ENCODE peak calls at places on chromosomes 3 and 15, in four cellular contexts. R, N, H and I are unnamed samples.

GRCh38 chr15:29939404-29939803 is 117.1 kb upstream of the TJP1 start:
- DNase-seq in R (peak; percentile 47), N (no peak), H (no peak), I (no peak)

GRCh38 chr15:99438691-99439523 is 126.9 kb upstream of the MEF2A start:
- DNase-seq in R (no peak), N (no peak), H (peak; percentile 24), I (no peak)

GRCh38 chr15:44215594-44215993 is 20.5 kb upstream of the FRMD5 start:
- DNase-seq in R (peak; percentile 90), N (no peak), H (peak; percentile 61), I (no peak)

GRCh38 chr3:183449391-183449790 is 21.0 kb upstream of the MCF2L2 start:
- DNase-seq in R (peak; percentile 38), N (peak; percentile 23), H (peak; percentile 68), I (no peak)

GRCh38 chr3:187403768-187404270 is 35.6 kb downstream of the RTP4 start:
- DNase-seq in R (peak; percentile 97), N (no peak), H (peak; percentile 88), I (no peak)

GRCh38 chr3:171809513-171810277 is 588 bp downstream of the PLD1 start:
- DNase-seq in R (peak; percentile 95), N (peak; percentile 36), H (peak; percentile 85), I (no peak)

GRCh38 chr3:78632925-78633324 is 1134.9 kb downstream of the ROBO1 start:
- DNase-seq in R (no peak), N (no peak), H (no peak), I (no peak)

GRCh38 chr3:107235193-107235922 is 141.9 kb upstream of the CCDC54 start:
- DNase-seq in R (peak; percentile 5), N (no peak), H (no peak), I (no peak)

GRCh38 chr3:35537265-35537664 is 102.1 kb upstream of the ARPP21 start:
- DNase-seq in R (no peak), N (no peak), H (no peak), I (no peak)

GRCh38 chr15:88835646-88836045 is 32.4 kb downstream of the ACAN start:
- DNase-seq in R (peak; percentile 29), N (no peak), H (no peak), I (no peak)

GRCh38 chr3:139937674-139938279 is 2.8 kb downstream of the CLSTN2 start:
- DNase-seq in R (peak; percentile 34), N (peak; percentile 57), H (peak; percentile 34), I (no peak)

GRCh38 chr3:22159004-22159695 is 408.1 kb upstream of the ZNF385D start:
- DNase-seq in R (no peak), N (no peak), H (no peak), I (no peak)

GRCh38 chr3:30873667-30874066 is 20.8 kb downstream of the GADL1 start:
- DNase-seq in R (peak; percentile 1), N (no peak), H (no peak), I (no peak)

DNA sequence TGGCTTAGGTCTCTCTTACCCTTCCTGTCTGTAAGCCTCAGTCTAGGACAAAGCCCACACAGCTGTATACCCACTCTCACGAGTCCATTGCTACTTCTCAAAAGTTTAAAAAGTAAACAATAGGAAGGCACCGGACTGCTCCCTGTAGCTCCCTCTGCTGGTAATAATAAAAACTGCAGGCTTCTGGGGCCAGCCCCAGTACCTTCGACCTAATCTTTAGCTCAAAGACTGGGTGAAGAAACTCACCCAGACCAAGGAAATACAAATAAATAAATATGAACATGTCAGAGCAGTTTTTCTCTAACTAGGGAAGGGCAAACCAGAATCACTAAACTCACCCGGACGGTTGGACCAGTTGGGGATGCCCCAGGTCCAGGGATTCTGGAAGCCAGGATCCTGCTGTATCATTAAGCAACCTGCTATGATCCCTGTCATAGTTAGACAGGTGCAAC is 5.0 kb downstream of the FAM219B start:
- DNase-seq in R (peak; percentile 46), N (peak; percentile 76), H (peak; percentile 69), I (no peak)
- TF ChIP-seq FOS in R (no peak), N (no peak), H (no peak), I (no peak)

DNA sequence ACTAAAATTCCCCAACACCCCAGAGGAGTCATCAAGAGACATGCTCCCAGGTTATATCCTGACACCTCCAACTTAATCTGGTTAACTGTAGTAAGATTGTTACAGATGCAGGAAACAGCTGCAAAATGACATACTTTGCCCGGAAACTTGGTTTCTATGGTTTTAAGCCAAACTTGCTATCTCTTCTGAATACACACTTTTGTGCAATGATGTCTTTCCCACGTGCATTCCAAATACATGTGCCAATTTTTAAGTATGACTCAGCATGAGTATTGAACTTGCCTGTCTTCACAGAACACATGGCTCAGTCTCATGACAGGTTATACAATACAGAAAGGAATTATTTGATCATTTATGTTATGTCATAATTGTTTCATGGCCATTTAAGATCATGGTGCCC is 207.0 kb upstream of the DCBLD2 start:
- DNase-seq in R (peak; percentile 99), N (no peak), H (peak; percentile 97), I (no peak)
- TF ChIP-seq FOS in R (peak; percentile 93), N (no peak), H (peak; percentile 93), I (no peak)

DNA sequence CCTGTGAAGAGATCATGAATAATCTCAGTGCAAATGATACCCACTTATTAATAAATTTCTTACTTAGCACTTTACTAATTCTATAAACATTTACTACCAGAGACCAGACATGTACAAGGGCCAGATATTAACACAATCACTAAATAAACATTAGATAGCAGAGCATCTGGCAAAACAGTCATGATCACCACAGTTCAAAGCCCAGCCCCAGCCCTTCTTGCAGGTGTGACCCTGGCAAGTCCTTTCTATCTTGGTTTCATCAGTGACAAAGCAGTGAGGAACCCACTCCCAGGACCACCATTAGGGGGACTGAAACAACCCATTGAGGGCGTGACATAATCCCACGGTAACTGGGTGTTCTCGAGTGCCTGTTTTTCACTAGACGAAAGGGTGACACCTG is 11.6 kb downstream of the ZXDC start:
- DNase-seq in R (no peak), N (no peak), H (no peak), I (no peak)
- TF ChIP-seq FOS in R (no peak), N (no peak), H (no peak), I (no peak)

GRCh38 chr3:73622135-73622534 is 2.6 kb downstream of the PDZRN3 start:
- DNase-seq in R (peak; percentile 47), N (no peak), H (no peak), I (no peak)

GRCh38 chr3:73621388-73621787 is 3.4 kb downstream of the PDZRN3 start:
- DNase-seq in R (no peak), N (no peak), H (no peak), I (no peak)

GRCh38 chr3:73614385-73614784 is 10.4 kb downstream of the PDZRN3 start:
- DNase-seq in R (peak; percentile 91), N (no peak), H (no peak), I (no peak)

GRCh38 chr3:73616056-73616455 is 8.7 kb downstream of the PDZRN3 start:
- DNase-seq in R (no peak), N (no peak), H (no peak), I (no peak)

DNA sequence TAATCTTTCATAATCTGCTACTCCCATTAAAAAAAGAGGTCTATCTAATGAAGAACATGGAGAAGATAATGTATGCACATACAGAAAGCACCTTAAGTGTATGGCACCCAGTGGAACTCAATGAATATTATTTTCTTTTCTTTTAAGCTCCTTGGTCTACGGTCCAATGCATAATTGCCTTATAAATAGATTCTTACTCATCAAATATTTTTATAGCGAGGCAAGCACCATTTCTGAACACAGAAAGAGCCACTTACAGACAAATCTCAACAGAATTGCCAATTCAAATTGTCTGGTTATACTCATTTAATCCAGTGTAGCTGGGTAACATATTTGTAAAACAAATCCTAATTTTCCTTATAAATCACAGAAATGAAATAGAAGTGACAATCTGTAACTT is 6.3 kb downstream of the PDZRN3 start:
- DNase-seq in R (peak; percentile 56), N (no peak), H (no peak), I (no peak)
- TF ChIP-seq FOS in R (no peak), N (no peak), H (no peak), I (no peak)

GRCh38 chr3:161599702-161600101 is 103.1 kb downstream of the OTOL1 start:
- DNase-seq in R (no peak), N (no peak), H (no peak), I (no peak)

GRCh38 chr3:161598639-161599038 is 102.0 kb downstream of the OTOL1 start:
- DNase-seq in R (no peak), N (no peak), H (no peak), I (no peak)

GRCh38 chr3:161602451-161602850 is 105.8 kb downstream of the OTOL1 start:
- DNase-seq in R (no peak), N (no peak), H (no peak), I (no peak)

GRCh38 chr3:161600185-161600584 is 103.6 kb downstream of the OTOL1 start:
- DNase-seq in R (no peak), N (no peak), H (no peak), I (no peak)
- TF ChIP-seq FOS in R (no peak), N (no peak), H (no peak), I (no peak)